ENCODE peak calls at places on chromosomes 2 and 18, in four cellular contexts. E is substantia nigra; Y is psoas muscle; L is CD4-positive, alpha-beta memory T cell. R is an unnamed sample.

GRCh38 chr2:44515416-44515815 is 153.7 kb downstream of the CAMKMT start:
- DNase-seq in L (no peak), Y (no peak), E (no peak), R (no peak)

GRCh38 chr2:240952496-240953246 is 45.7 kb upstream of the SNED1 start:
- DNase-seq in E (no peak), L (no peak), Y (no peak), R (no peak)

GRCh38 chr18:9951022-9951859 is 37.4 kb downstream of the VAPA start:
- DNase-seq in E (peak), L (peak), Y (no peak), R (no peak)

GRCh38 chr2:173346035-173346434 is 8.6 kb upstream of the CDCA7 start:
- DNase-seq in Y (no peak), E (no peak), L (no peak), R (no peak)

GRCh38 chr2:169193624-169194023 is 124.3 kb downstream of the DHRS9 start:
- DNase-seq in Y (no peak), L (no peak), E (no peak), R (no peak)

GRCh38 chr18:23038712-23039111 is 96.6 kb upstream of the CABLES1 start:
- DNase-seq in L (no peak), Y (no peak), E (no peak), R (no peak)

GRCh38 chr2:74119912-74120825 is 27.5 kb downstream of the BOLA3 start:
- DNase-seq in E (peak), Y (peak), L (peak), R (peak)

GRCh38 chr2:12202702-12203101 is 456.3 kb downstream of the LPIN1 start:
- DNase-seq in Y (no peak), L (no peak), E (no peak), R (no peak)

GRCh38 chr2:143026411-143027054 is 102.7 kb upstream of the ARHGAP15 start:
- DNase-seq in L (no peak), Y (peak), E (no peak), R (no peak)

GRCh38 chr2:159904127-159904564 is 106.1 kb upstream of the CD302 start:
- DNase-seq in Y (peak), E (no peak), L (peak), R (no peak)

GRCh38 chr2:10300997-10301945 is 1.4 kb upstream of the HPCAL1 start:
- DNase-seq in Y (no peak), E (no peak), L (no peak), R (no peak)

GRCh38 chr2:11332596-11332995 is 11.8 kb downstream of the ROCK2 start:
- DNase-seq in E (no peak), L (no peak), Y (no peak), R (no peak)

GRCh38 chr18:60965856-60966255 is 367.4 kb upstream of the CDH20 start:
- DNase-seq in Y (no peak), L (no peak), E (no peak), R (no peak)

GRCh38 chr2:212814941-212815340 is 276.3 kb upstream of the ERBB4 start:
- DNase-seq in L (no peak), Y (no peak), E (no peak), R (no peak)

GRCh38 chr2:55157474-55157884 is 74.6 kb downstream of the CLHC1 start:
- DNase-seq in Y (no peak), L (no peak), E (no peak), R (no peak)

GRCh38 chr2:239399404-239399999 is 1.3 kb downstream of the HDAC4 start:
- DNase-seq in E (no peak), Y (no peak), L (peak), R (no peak)

GRCh38 chr2:26399781-26400376 is 1.8 kb upstream of the DRC1 start:
- DNase-seq in Y (no peak), L (no peak), E (no peak), R (no peak)

GRCh38 chr2:147665035-147665434 is 179.8 kb upstream of the ACVR2A start:
- DNase-seq in Y (no peak), L (no peak), E (no peak), R (no peak)

GRCh38 chr2:9071032-9071431 is 67.5 kb upstream of the MBOAT2 start:
- DNase-seq in Y (no peak), L (no peak), E (no peak), R (no peak)

GRCh38 chr2:19799881-19800780 is 101.7 kb downstream of the TTC32 start:
- DNase-seq in L (no peak), E (no peak), Y (no peak), R (no peak)

GRCh38 chr2:204655101-204655500 is 109.8 kb downstream of the PARD3B start:
- DNase-seq in L (no peak), Y (no peak), E (no peak), R (no peak)

GRCh38 chr2:207416111-207416510 is 113.7 kb upstream of the CREB1 start:
- DNase-seq in E (no peak), L (no peak), Y (no peak), R (no peak)

GRCh38 chr2:226611196-226611943 is 188.2 kb downstream of the IRS1 start:
- DNase-seq in L (no peak), Y (no peak), E (no peak), R (no peak)
- H3K27ac ChIP-seq in L (no peak), Y (no peak), E (no peak), R (no peak)

DNA sequence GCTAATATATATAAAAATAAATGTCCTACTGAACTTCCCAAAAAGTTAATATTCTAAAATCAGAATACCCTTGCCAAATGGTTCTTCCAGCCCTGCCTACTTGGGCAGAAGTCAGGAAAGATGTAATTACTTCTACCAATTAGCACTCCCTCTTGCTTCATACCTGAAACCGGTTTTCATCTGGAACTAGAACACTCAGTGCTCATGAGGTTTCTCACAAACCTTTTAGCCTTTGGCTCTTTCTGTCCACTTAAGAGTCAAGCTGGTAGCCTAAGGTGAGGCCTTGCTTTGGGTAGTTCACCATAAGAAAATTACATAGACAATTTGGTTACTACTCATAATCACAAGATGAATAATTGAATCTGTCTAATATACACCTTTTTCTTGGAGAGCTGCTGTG is 4.1 kb downstream of the DSG3 start:
- DNase-seq in E (no peak), Y (no peak), L (no peak), R (no peak)
- H3K27ac ChIP-seq in E (no peak), Y (no peak), L (no peak), R (no peak)

DNA sequence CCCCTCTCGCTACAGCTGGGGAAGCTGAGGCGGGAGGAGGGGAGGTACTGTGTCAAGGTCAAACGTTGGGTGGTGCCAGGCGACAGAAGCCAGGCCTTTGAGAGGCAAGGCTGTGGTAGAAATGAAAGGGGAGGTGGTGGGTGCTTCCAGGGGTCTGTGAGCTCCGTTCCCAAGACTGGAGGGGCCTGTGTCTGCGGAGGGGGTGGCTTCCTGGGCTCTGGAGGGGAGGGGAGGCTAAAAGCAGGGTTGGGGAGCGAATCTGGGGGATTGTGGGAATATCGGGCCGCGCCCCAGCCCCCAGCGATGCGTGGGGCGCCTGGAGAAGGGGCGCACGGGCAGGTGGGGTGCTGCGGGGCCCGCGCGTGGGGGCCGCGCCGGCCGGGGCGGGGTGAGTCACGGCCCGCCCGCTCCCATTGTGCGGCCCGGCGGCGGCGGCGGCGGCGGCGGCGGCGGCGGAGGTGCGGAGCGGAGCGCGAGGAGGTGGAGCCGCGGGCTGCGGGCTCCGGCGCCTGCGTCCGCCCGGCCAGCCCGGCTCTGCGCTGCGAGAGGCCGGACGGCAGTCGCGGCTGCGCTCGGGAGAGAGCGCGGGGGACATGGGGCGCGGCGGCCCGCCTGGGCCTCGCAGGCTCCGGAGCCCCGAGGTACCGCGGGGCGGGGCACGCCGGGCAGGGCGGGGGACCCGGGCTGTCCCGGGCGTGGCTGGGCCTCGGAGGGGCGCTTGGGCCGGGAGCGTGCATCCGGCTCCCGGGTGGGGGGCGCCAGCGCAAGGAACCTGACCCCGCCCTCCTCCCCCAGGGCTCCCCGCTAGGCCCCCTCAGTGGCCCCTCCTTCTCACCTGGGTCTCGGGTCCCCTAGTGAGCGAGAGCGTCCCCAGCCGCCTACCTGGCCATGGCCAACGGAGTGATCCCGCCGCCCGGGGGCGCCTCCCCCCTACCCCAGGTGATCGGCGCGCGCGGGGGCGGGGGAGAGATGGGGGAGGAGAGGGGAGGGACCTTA is at the start of gene SLC4A3:
- DNase-seq in Y (no peak), E (no peak), L (no peak), R (no peak)
- H3K27ac ChIP-seq in Y (no peak), E (no peak), L (no peak), R (peak)

GRCh38 chr2:217228732-217229131 is 368.9 kb upstream of the TNP1 start:
- DNase-seq in E (no peak), L (no peak), Y (no peak), R (no peak)

GRCh38 chr2:217227794-217228193 is 367.9 kb upstream of the TNP1 start:
- DNase-seq in L (no peak), E (no peak), Y (no peak), R (no peak)

GRCh38 chr2:217231212-217231611 is 371.3 kb upstream of the TNP1 start:
- DNase-seq in Y (no peak), E (no peak), L (no peak), R (no peak)

GRCh38 chr2:217231724-217232123 is 371.9 kb upstream of the TNP1 start:
- DNase-seq in Y (no peak), E (no peak), L (no peak), R (no peak)
- H3K27ac ChIP-seq in Y (no peak), E (no peak), L (no peak), R (no peak)

DNA sequence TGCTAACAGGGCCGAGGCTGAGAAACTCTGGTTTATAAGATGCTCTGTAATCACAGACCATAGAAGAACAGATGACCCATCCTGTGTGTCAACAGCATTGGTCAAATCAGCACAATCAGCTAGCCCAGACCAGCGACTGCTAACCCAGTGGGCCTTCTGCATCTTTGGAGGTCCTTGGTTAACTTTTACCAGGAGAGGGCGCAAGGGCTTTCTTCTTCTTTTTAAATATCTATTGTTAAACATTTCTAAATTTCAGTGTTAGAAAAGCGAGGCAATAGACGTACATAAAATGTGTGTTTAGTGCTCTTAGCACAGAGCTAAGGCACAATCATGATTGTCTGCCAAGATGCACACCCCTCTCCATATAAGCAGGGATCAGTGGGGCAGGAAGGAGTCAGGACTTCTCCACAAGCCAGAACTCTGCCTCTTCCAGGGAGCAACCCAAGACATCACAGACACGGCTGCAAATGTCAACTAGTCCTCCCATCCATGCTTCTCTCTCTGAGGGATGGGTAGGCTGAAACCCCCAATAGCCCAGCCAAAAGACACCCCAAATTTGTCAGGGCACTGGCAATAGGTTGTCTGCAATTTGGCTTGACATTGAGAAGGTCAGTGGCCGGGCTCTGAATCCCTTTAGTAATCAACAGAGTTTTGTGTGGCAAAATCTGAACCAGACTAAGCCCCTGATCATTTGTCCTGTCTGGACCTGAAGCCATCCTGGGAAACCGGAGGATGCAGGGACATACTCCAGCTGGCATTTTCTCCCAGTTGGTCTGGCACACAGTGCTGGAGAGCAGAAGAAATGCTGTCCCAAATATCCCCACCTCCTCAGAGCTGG is 188.2 kb downstream of the BCL2 start:
- DNase-seq in L (peak), Y (no peak), E (no peak), R (no peak)
- H3K27ac ChIP-seq in L (peak), Y (peak), E (no peak), R (peak)

GRCh38 chr2:219527472-219527871 is 13.2 kb downstream of the ASIC4 start:
- DNase-seq in L (no peak), E (no peak), Y (no peak), R (no peak)

GRCh38 chr2:219524817-219525216 is 10.5 kb downstream of the ASIC4 start:
- DNase-seq in Y (no peak), L (no peak), E (no peak), R (no peak)

GRCh38 chr2:219526320-219527075 is 12.2 kb downstream of the ASIC4 start:
- DNase-seq in Y (no peak), E (no peak), L (no peak), R (no peak)

GRCh38 chr2:219525533-219526232 is 11.4 kb downstream of the ASIC4 start:
- DNase-seq in Y (no peak), L (no peak), E (no peak), R (no peak)

DNA sequence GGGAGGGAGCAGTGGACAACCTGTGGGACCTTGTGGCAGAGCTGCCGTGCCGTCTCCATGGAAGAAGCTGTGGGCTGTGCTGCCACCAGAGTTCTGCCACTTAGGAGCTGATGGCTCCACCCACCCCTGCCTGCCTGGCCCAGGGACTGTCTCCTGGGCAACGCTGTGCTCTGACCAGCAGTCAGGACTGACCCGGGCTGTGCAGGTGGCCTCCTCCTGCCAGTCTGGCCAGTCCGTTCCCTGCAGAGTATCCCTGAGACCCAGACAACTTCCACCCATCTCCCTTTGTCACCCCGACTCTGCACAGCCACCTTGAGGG is 12.8 kb downstream of the ASIC4 start:
- DNase-seq in L (no peak), E (no peak), Y (no peak), R (no peak)
- H3K27ac ChIP-seq in L (no peak), E (no peak), Y (no peak), R (no peak)

GRCh38 chr2:157327200-157327599 is 1.6 kb upstream of the ERMN start:
- DNase-seq in E (no peak), L (no peak), Y (no peak), R (no peak)
- H3K27ac ChIP-seq in E (peak), L (no peak), Y (no peak), R (peak)

DNA sequence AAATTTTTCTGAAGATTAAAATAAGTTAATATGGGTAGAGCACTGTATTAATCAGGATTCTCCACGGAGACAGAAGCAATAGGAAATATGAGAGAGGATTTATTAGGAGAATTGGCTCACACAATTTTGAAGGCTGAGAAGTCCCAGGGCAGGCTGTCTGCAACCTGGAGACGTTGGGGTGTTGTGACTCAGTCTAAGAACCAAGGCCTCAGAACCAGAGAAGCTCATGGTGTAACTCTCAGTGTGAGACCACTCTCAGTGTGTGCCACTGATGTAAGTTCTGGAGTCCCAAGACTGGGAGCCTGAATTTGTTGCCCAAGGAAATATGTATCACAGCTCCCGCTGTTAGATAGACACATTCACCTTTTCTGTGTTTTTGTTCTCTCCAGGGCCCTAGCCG is 201.0 kb downstream of the CMPK2 start:
- DNase-seq in E (no peak), Y (no peak), L (no peak), R (no peak)
- H3K27ac ChIP-seq in E (no peak), Y (peak), L (no peak), R (no peak)